ENCODE peak calls at places on chromosomes 3 and 15, in seven cellular contexts. L is neural progenitor cell, V is H9, E is IMR-90, C is fibroblast of lung, Z is GM23248, A is SK-N-SH. S is an unnamed sample. For H3K4me1, the result is how much of the 10 kb centered on the place peaks cover.

GRCh38 chr15:29034593-29035364 is 149.0 kb downstream of the APBA2 start:
- DNase-seq in V (peak), A (no peak), C (no peak), Z (no peak), E (no peak), L (no peak), S (no peak)

GRCh38 chr3:113794526-113794925 is 44.1 kb upstream of the GRAMD1C start:
- DNase-seq in Z (no peak), A (no peak), C (no peak), E (no peak), V (no peak), L (no peak), S (no peak)

GRCh38 chr15:29811691-29812383 is 10.4 kb downstream of the TJP1 start:
- DNase-seq in L (no peak), V (no peak), A (no peak), C (no peak), Z (no peak), E (no peak), S (no peak)

GRCh38 chr3:159803444-159803843 is 185.2 kb upstream of the IL12A start:
- DNase-seq in A (no peak), L (no peak), V (no peak), C (peak), E (peak), Z (no peak), S (no peak)

GRCh38 chr3:159432721-159433300 is 555.8 kb upstream of the IL12A start:
- DNase-seq in A (no peak), L (no peak), E (peak), Z (peak), V (no peak), C (peak), S (no peak)

GRCh38 chr3:184785856-184786255 is 26.1 kb upstream of the VPS8 start:
- DNase-seq in Z (peak), A (peak), E (no peak), V (no peak), C (no peak), L (no peak), S (no peak)

GRCh38 chr3:184361532-184361931 is at the start of the genes CLCN2 and POLR2H:
- DNase-seq in V (peak), L (peak), Z (peak), E (peak), C (peak), A (peak), S (peak)

GRCh38 chr15:68541743-68542142 is 37.0 kb upstream of the CORO2B start:
- DNase-seq in E (no peak), V (no peak), A (no peak), L (no peak), Z (no peak), C (no peak), S (no peak)

GRCh38 chr15:100997442-100997841 is 78.3 kb downstream of the LRRK1 start:
- DNase-seq in V (no peak), C (peak), A (peak), E (peak), Z (peak), L (no peak), S (no peak)

GRCh38 chr3:27504749-27505148 is 20.6 kb upstream of the SLC4A7 start:
- DNase-seq in V (no peak), C (peak), Z (no peak), L (no peak), E (no peak), A (no peak), S (no peak)

GRCh38 chr15:40060241-40060961 is 21.4 kb upstream of the SRP14 start:
- DNase-seq in V (no peak), A (no peak), E (no peak), L (no peak), Z (no peak), C (no peak), S (no peak)

GRCh38 chr3:177050466-177051237 is 146.6 kb downstream of the TBL1XR1 start:
- DNase-seq in V (no peak), Z (peak), L (peak), A (peak), C (peak), E (peak), S (peak)

GRCh38 chr3:9732080-9732752 is 681 bp downstream of the BRPF1 start:
- DNase-seq in E (no peak), C (no peak), Z (peak), A (no peak), L (peak), V (no peak), S (peak)

GRCh38 chr3:80677796-80678195 is 910.0 kb upstream of the ROBO1 start:
- DNase-seq in Z (peak), E (no peak), L (no peak), A (no peak), V (no peak), C (peak), S (no peak)

GRCh38 chr15:62545392-62546227 is 380.5 kb upstream of the C2CD4B start:
- DNase-seq in C (peak), V (no peak), A (no peak), Z (peak), E (peak), L (no peak), S (no peak)

GRCh38 chr3:43957553-43957952 is 266.8 kb downstream of the ABHD5 start:
- DNase-seq in E (no peak), L (no peak), A (no peak), V (no peak), Z (no peak), C (no peak), S (peak)

GRCh38 chr15:56891852-56892251 is 26.6 kb upstream of the TCF12 start:
- DNase-seq in A (no peak), Z (no peak), V (no peak), C (no peak), E (no peak), L (no peak), S (no peak)

GRCh38 chr3:15327941-15328340 is 4.4 kb downstream of the SH3BP5 start:
- DNase-seq in E (peak), Z (peak), A (no peak), L (no peak), V (no peak), C (peak), S (peak)

GRCh38 chr3:136893848-136894443 is 31.9 kb downstream of the NCK1 start:
- DNase-seq in E (peak), A (no peak), L (no peak), Z (peak), C (peak), V (no peak), S (no peak)

GRCh38 chr3:13372126-13372525 is 48.0 kb downstream of the NUP210 start:
- DNase-seq in E (no peak), A (no peak), C (no peak), V (no peak), L (no peak), Z (no peak), S (no peak)

GRCh38 chr3:17356581-17356980 is 385.9 kb downstream of the TBC1D5 start:
- DNase-seq in Z (peak), E (no peak), A (no peak), C (no peak), V (no peak), L (no peak), S (no peak)

GRCh38 chr3:49357466-49358216 is 512 bp downstream of the GPX1 start:
- DNase-seq in V (peak), L (peak), E (peak), C (peak), Z (peak), A (peak), S (no peak)

GRCh38 chr3:166752214-166752613 is 627.9 kb downstream of the ZBBX start:
- DNase-seq in Z (no peak), A (no peak), L (no peak), E (no peak), V (no peak), C (no peak), S (no peak)

GRCh38 chr15:30929064-30929669 is 25.5 kb downstream of the FAN1 start:
- DNase-seq in Z (peak), L (no peak), V (no peak), A (no peak), E (no peak), C (no peak), S (no peak)

GRCh38 chr3:54511766-54512365 is 389.5 kb downstream of the CACNA2D3 start:
- DNase-seq in L (no peak), A (no peak), C (no peak), V (no peak), Z (no peak), E (no peak), S (no peak)

GRCh38 chr15:50051811-50052419 is 67.1 kb downstream of the ATP8B4 start:
- DNase-seq in Z (peak), A (peak), C (peak), V (peak), E (peak), L (peak), S (peak)

GRCh38 chr3:64121750-64122311 is 98.5 kb upstream of the PSMD6 start:
- DNase-seq in L (no peak), V (no peak), A (no peak), E (no peak), C (no peak), Z (no peak), S (no peak)

GRCh38 chr3:27094721-27095120 is 274.5 kb downstream of the NEK10 start:
- DNase-seq in C (no peak), Z (no peak), L (no peak), V (no peak), E (no peak), A (no peak), S (peak)

GRCh38 chr15:43390723-43391122 is 19.8 kb downstream of the TUBGCP4 start:
- DNase-seq in E (peak), C (peak), L (no peak), V (no peak), A (no peak), Z (peak), S (no peak)

GRCh38 chr3:104526901-104527401 is 839.8 kb upstream of the ALCAM start:
- DNase-seq in E (no peak), L (no peak), A (no peak), C (no peak), Z (no peak), V (no peak), S (peak)

GRCh38 chr3:17195856-17196604 is 311.3 kb downstream of the PLCL2 start:
- DNase-seq in Z (peak), V (no peak), C (peak), E (peak), L (peak), A (no peak), S (peak)

GRCh38 chr3:171892457-171892856 is 49.3 kb downstream of the TMEM212 start:
- DNase-seq in C (no peak), Z (no peak), A (no peak), L (no peak), E (no peak), V (no peak), S (no peak)

GRCh38 chr3:23488618-23489017 is 285.5 kb downstream of the UBE2E2 start:
- DNase-seq in Z (no peak), C (peak), V (no peak), A (no peak), L (no peak), E (peak), S (no peak)

GRCh38 chr3:134362221-134362620 is 12.0 kb downstream of the AMOTL2 start:
- DNase-seq in C (no peak), A (no peak), Z (no peak), E (no peak), V (no peak), L (no peak), S (no peak)

GRCh38 chr3:46935168-46935858 is 41.2 kb downstream of the CCDC12 start:
- DNase-seq in E (peak), V (peak), A (peak), Z (peak), L (peak), C (peak), S (no peak)

GRCh38 chr3:71629289-71630252 is 46.0 kb upstream of the FOXP1 start:
- DNase-seq in Z (peak), C (peak), A (no peak), E (peak), V (no peak), L (no peak), S (no peak)

GRCh38 chr15:72491768-72492167 is 17.6 kb downstream of the ARIH1 start:
- DNase-seq in C (peak), V (no peak), Z (peak), E (peak), L (no peak), A (no peak), S (no peak)

GRCh38 chr15:67863442-67863987 is 23.7 kb upstream of the RNU6-1 start:
- DNase-seq in V (peak), E (peak), L (peak), A (peak), Z (peak), C (peak), S (peak)

GRCh38 chr15:82852906-82853635 is 43.6 kb downstream of the WHAMM start:
- DNase-seq in C (no peak), L (no peak), A (no peak), E (no peak), V (peak), Z (no peak), S (no peak)

GRCh38 chr15:52067545-52067926 is 45.0 kb downstream of the BCL2L10 start:
- DNase-seq in L (no peak), E (no peak), Z (no peak), V (no peak), C (no peak), A (no peak), S (no peak)

DNA sequence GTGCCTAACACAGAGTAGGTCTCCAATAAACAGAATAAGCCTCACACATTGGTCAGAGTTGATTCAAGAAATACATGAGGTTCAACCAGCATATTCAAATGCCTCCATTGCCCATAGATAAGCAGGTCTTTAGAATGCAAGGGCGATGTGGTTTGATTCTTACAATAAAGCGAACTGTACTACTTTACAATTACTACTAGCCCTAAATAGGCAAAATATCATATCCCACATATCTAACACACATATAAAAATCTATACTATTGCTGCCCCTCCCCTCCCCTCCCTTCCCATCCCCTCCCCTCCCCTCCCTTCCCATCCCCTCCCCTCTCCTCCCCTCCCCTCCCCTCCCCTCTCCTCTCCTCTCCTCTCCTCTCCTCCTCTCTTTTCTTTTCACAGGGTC is 6.7 kb upstream of the GRM7 start:
- DNase-seq in C (no peak), E (no peak), Z (no peak), A (no peak), L (no peak), V (no peak), S (no peak)
- H3K4me1 ChIP-seq in C (under half), E (under half), Z (under half), A (under half), L (under half), V (under half), S (under half)

GRCh38 chr15:74333662-74334061 is 33.8 kb downstream of the CYP11A1 start:
- DNase-seq in E (no peak), A (no peak), C (no peak), Z (no peak), L (no peak), V (no peak), S (no peak)

GRCh38 chr15:74334127-74334526 is 33.3 kb downstream of the CYP11A1 start:
- DNase-seq in E (no peak), L (no peak), A (no peak), C (no peak), V (no peak), Z (no peak), S (no peak)

GRCh38 chr15:74332011-74332410 is 35.4 kb downstream of the CYP11A1 start:
- DNase-seq in V (no peak), E (no peak), A (no peak), Z (no peak), C (no peak), L (no peak), S (no peak)

GRCh38 chr15:74332611-74333010 is 34.8 kb downstream of the CYP11A1 start:
- DNase-seq in A (no peak), C (no peak), L (no peak), V (no peak), Z (no peak), E (no peak), S (no peak)

DNA sequence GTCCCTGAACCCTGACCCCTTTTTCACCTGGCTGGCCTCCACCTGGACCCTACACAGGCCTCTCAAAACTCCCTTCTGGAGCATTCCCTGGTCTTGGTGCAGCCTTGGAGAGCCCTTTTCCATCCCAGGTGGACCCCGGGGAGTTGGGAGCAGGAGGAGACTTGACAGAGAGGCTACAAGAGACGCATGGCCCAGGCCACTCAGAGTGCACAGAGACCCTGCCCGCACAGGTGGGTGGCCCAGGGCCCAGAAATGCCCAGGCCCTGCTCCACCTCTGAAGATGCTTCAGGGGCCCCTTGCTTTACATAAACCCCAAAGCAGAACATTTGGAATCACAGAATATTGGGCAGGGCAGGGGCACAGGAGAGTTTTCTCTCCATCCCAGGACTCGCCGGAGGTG is 34.4 kb downstream of the CYP11A1 start:
- DNase-seq in E (no peak), A (no peak), Z (no peak), C (no peak), L (no peak), V (no peak), S (no peak)
- H3K9ac ChIP-seq in E (no peak), A (no peak), Z (no peak), C (no peak), L (no peak), V (no peak), S (no peak)

GRCh38 chr3:39126532-39127071 is 19.1 kb downstream of the TTC21A start:
- DNase-seq in C (peak), E (peak), V (peak), A (peak), Z (peak), L (peak), S (peak)

GRCh38 chr3:39127907-39128303 is 20.4 kb downstream of the TTC21A start:
- DNase-seq in E (no peak), Z (no peak), L (no peak), C (no peak), V (no peak), A (no peak), S (no peak)

GRCh38 chr3:39128951-39129350 is 21.5 kb downstream of the TTC21A start:
- DNase-seq in E (no peak), L (no peak), C (no peak), Z (no peak), A (no peak), V (no peak), S (no peak)

GRCh38 chr3:39125837-39126500 is 18.5 kb downstream of the TTC21A start:
- DNase-seq in C (peak), L (no peak), Z (peak), V (no peak), A (no peak), E (peak), S (no peak)

GRCh38 chr3:39127296-39127906 is 19.9 kb downstream of the TTC21A start:
- DNase-seq in A (no peak), V (no peak), Z (no peak), C (no peak), E (no peak), L (no peak), S (no peak)
- H3K4me1 ChIP-seq in A (under half), V (under half), Z (under half), C (under half), E (under half), L (under half), S (under half)

DNA sequence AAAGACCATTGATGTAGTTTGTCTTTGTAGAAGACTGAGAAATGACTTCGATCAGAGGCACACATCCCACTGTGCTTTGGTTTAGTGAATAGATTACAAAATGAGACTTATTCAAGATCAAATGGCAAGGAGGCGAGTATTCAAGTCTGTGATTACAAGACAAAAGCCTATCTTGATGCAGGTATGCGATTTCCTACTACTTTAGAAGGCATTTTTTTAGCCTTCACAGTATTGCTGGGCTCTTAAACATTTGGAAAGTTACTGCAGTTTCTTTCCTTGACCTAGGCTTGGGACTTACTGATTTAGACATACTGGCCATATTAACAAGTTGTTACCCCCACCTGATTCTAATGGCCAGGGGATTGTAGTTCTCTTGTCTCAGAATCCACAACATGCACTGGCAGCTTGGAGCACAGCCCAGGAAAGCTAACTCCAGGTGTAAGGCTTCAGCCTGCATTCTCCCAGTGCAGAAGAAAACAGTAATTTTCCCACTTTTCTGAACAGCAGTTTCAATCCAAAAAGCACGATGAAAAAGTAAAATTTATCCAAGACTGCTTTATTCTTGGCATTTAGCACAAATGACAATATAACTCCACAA is 311.6 kb downstream of the EPHA6 start:
- DNase-seq in A (no peak), L (peak), E (no peak), V (peak), Z (no peak), C (no peak), S (no peak)
- H3K9ac ChIP-seq in A (no peak), L (no peak), E (no peak), V (no peak), Z (no peak), C (no peak), S (no peak)

GRCh38 chr3:69095636-69096035 is 10.9 kb downstream of the ARL6IP5 start:
- DNase-seq in A (no peak), E (no peak), C (no peak), Z (no peak), L (no peak), V (no peak), S (peak)
- H3K4me1 ChIP-seq in A (under half), E (under half), C (under half), Z (under half), L (under half), V (under half), S (half or more)

GRCh38 chr3:125140817-125141595 is 71.5 kb downstream of the SLC12A8 start:
- DNase-seq in V (no peak), Z (no peak), E (no peak), L (no peak), C (peak), A (peak), S (no peak)
- H3K9ac ChIP-seq in V (no peak), Z (peak), E (no peak), L (no peak), C (no peak), A (peak), S (no peak)

GRCh38 chr15:99440029-99440428 is 125.8 kb upstream of the MEF2A start:
- DNase-seq in C (no peak), E (no peak), A (peak), Z (no peak), L (no peak), V (no peak), S (no peak)
- H3K4me1 ChIP-seq in C (under half), E (under half), A (under half), Z (under half), L (under half), V (under half), S (under half)

GRCh38 chr3:89312141-89312540 is 204.7 kb downstream of the EPHA3 start:
- DNase-seq in Z (no peak), L (no peak), E (no peak), A (no peak), C (no peak), V (no peak), S (no peak)

GRCh38 chr3:89320186-89320585 is 212.8 kb downstream of the EPHA3 start:
- DNase-seq in V (no peak), A (no peak), Z (no peak), C (no peak), L (no peak), E (no peak), S (no peak)

GRCh38 chr3:89315750-89316149 is 208.3 kb downstream of the EPHA3 start:
- DNase-seq in A (no peak), L (no peak), E (no peak), V (no peak), C (peak), Z (no peak), S (no peak)

DNA sequence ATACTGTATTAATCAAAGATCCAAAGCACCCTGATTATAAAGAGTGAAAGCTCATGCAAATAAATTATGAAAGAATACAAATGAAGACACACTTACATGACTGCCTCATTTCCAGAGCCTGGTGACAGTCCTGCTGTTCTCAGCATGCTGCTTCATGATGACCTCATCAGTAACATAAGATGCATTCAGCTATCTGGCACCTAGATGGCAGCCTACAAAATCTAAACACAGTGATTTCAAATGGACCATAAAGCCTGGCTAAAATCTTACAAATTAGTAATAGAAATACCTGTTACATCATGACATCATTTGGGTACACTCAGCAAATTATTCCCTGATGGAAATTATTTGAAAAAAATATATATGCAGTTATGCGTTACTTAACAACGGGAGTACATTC is 207.0 kb downstream of the EPHA3 start:
- DNase-seq in E (peak), A (no peak), V (peak), C (peak), Z (peak), L (peak), S (peak)
- H3K9ac ChIP-seq in E (no peak), A (no peak), V (no peak), C (no peak), Z (no peak), L (no peak), S (no peak)

S was measured in MM.1S.